ENCODE peak calls at places on chromosomes 6 and 20, in seven cellular contexts. M is AG09319, Q is pancreas, W is endodermal cell, O is mesothelial cell of epicardium, E is endothelial cell of umbilical vein, Z is fibroblast of mammary gland. K is an unnamed sample.

GRCh38 chr20:17871181-17871580 is 97.4 kb downstream of the SNX5 start:
- DNase-seq in M (no peak), Q (no peak), W (no peak), O (no peak), E (no peak), Z (no peak), K (no peak)

GRCh38 chr6:91453479-91453878 is 866.6 kb upstream of the MAP3K7 start:
- DNase-seq in M (no peak), Q (no peak), W (no peak), O (no peak), E (no peak), Z (no peak), K (no peak)

GRCh38 chr6:90131614-90132423 is 164.8 kb downstream of the BACH2 start:
- DNase-seq in M (peak; percentile 59), Q (no peak), W (no peak), O (no peak), E (no peak), Z (peak; percentile 94), K (peak; percentile 83)

GRCh38 chr6:69105288-69105687 is 470.2 kb downstream of the ADGRB3 start:
- DNase-seq in M (no peak), Q (no peak), W (peak; percentile 63), O (no peak), E (no peak), Z (no peak), K (no peak)

GRCh38 chr20:47380481-47380880 is 24.0 kb upstream of the ZMYND8 start:
- DNase-seq in M (no peak), Q (no peak), W (no peak), O (no peak), E (no peak), Z (peak; percentile 48), K (no peak)

GRCh38 chr20:14069796-14070195 is 74.5 kb downstream of the MACROD2 start:
- DNase-seq in M (no peak), Q (no peak), W (no peak), O (no peak), E (no peak), Z (peak; percentile 81), K (no peak)

GRCh38 chr6:154106251-154106650 is 67.2 kb downstream of the OPRM1 start:
- DNase-seq in M (no peak), Q (no peak), W (no peak), O (no peak), E (no peak), Z (no peak), K (no peak)

GRCh38 chr20:31682927-31683326 is 39.7 kb downstream of the BCL2L1 start:
- DNase-seq in M (no peak), Q (no peak), W (no peak), O (no peak), E (peak; percentile 31), Z (no peak), K (no peak)

GRCh38 chr6:3573670-3574069 is 116.8 kb upstream of the SLC22A23 start:
- DNase-seq in M (no peak), Q (no peak), W (no peak), O (no peak), E (no peak), Z (no peak), K (no peak)

GRCh38 chr6:155224031-155224451 is 39.8 kb upstream of the CLDN20 start:
- DNase-seq in M (no peak), Q (no peak), W (no peak), O (no peak), E (peak; percentile 90), Z (peak; percentile 88), K (peak; percentile 77)

GRCh38 chr6:131657630-131658111 is 20.6 kb downstream of the ENPP3 start:
- DNase-seq in M (peak; percentile 30), Q (no peak), W (no peak), O (no peak), E (no peak), Z (peak; percentile 75), K (peak; percentile 35)

GRCh38 chr6:151690303-151690702 is 117.2 kb upstream of the ESR1 start:
- DNase-seq in M (no peak), Q (no peak), W (no peak), O (no peak), E (no peak), Z (peak; percentile 57), K (peak; percentile 77)

GRCh38 chr20:64142546-64142945 is 21.7 kb upstream of the MYT1 start:
- DNase-seq in M (no peak), Q (no peak), W (no peak), O (no peak), E (peak; percentile 9), Z (no peak), K (no peak)

GRCh38 chr20:58598271-58599015 is 52.6 kb upstream of the STX16 start:
- DNase-seq in M (peak; percentile 20), Q (no peak), W (no peak), O (no peak), E (no peak), Z (peak; percentile 69), K (peak; percentile 59)

GRCh38 chr6:105603779-105604592 is 201.1 kb upstream of the PREP start:
- DNase-seq in M (no peak), Q (no peak), W (no peak), O (no peak), E (no peak), Z (peak; percentile 88), K (peak; percentile 76)

GRCh38 chr6:124869412-124869811 is 92.8 kb upstream of the RNF217 start:
- DNase-seq in M (no peak), Q (no peak), W (no peak), O (no peak), E (no peak), Z (peak; percentile 7), K (peak; percentile 68)

GRCh38 chr6:124868476-124868875 is 93.8 kb upstream of the RNF217 start:
- DNase-seq in M (no peak), Q (no peak), W (no peak), O (no peak), E (no peak), Z (no peak), K (peak; percentile 27)

GRCh38 chr6:124873066-124873410 is 89.2 kb upstream of the RNF217 start:
- DNase-seq in M (no peak), Q (no peak), W (no peak), O (no peak), E (no peak), Z (no peak), K (no peak)

GRCh38 chr6:124872361-124873065 is 89.7 kb upstream of the RNF217 start:
- DNase-seq in M (no peak), Q (no peak), W (no peak), O (no peak), E (no peak), Z (no peak), K (no peak)

DNA sequence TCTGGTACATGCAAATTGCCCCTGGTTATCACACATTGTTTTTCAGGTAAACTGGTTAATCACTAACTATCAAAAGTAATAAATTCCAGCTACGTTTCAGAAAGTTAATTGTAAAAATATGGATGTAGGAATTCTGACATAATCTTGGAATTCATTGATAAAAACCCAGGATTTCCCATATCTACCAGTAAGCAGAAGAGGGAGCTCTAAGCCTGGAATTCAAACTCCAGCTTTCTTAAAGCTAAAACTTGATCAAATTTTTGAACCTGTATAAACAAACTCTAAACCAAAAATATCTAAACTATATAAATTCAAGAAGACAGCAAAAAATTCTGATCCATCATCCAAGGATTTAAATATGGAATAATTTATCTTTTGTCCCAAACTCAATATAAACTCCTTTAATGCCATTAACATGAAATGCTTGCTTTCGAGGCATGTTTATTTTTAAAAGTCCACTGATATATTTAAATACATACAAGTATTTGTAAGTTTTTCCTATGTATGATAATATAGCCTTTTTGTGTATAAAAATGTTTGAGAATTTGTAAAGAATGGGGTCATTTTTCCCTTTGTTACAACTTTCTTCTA is 91.5 kb upstream of the RNF217 start:
- DNase-seq in M (no peak), Q (no peak), W (no peak), O (no peak), E (peak; percentile 46), Z (peak; percentile 62), K (peak; percentile 78)
- TF ChIP-seq CTCF in M (peak; percentile 79), Q (peak; percentile 25), W (peak; percentile 92), O (peak; percentile 47), E (peak; percentile 31), Z (peak; percentile 79), K (peak; percentile 70)

GRCh38 chr6:136890194-136890558 is 31.9 kb upstream of the SLC35D3 start:
- DNase-seq in M (no peak), Q (no peak), W (no peak), O (no peak), E (no peak), Z (no peak), K (no peak)
- TF ChIP-seq CTCF in M (no peak), Q (no peak), W (no peak), O (no peak), E (no peak), Z (no peak), K (no peak)

GRCh38 chr6:100135977-100136376 is 142.0 kb upstream of the MCHR2 start:
- DNase-seq in M (no peak), Q (no peak), W (no peak), O (no peak), E (no peak), Z (no peak), K (no peak)

GRCh38 chr6:100134703-100135102 is 140.7 kb upstream of the MCHR2 start:
- DNase-seq in M (no peak), Q (no peak), W (no peak), O (no peak), E (peak; percentile 9), Z (peak; percentile 54), K (peak; percentile 32)

GRCh38 chr6:100136590-100136989 is 142.6 kb upstream of the MCHR2 start:
- DNase-seq in M (no peak), Q (no peak), W (no peak), O (no peak), E (no peak), Z (no peak), K (no peak)

GRCh38 chr6:100132005-100132404 is 138.0 kb upstream of the MCHR2 start:
- DNase-seq in M (no peak), Q (no peak), W (no peak), O (no peak), E (no peak), Z (no peak), K (no peak)

DNA sequence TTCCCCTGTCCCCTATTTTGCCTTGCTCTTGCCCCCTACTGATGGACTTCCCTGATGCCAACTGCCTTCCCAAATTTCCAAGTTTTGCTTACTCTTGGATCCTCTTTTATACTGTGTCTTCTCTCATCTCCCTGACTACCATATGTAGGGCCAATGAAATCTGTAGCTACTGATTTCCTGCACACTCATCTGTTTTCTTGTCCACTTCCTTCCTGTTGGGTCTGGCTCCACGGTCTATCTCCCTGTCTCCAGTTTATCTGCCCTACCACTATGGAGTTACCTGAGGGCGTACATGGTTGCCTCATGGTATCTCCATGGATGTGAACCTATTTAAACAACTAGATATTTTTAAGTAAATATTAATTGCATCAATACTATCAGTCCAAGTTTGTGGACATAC is 140.3 kb upstream of the MCHR2 start:
- DNase-seq in M (no peak), Q (no peak), W (no peak), O (no peak), E (peak; percentile 6), Z (no peak), K (no peak)
- TF ChIP-seq CTCF in M (no peak), Q (no peak), W (no peak), O (no peak), E (no peak), Z (no peak), K (no peak)

DNA sequence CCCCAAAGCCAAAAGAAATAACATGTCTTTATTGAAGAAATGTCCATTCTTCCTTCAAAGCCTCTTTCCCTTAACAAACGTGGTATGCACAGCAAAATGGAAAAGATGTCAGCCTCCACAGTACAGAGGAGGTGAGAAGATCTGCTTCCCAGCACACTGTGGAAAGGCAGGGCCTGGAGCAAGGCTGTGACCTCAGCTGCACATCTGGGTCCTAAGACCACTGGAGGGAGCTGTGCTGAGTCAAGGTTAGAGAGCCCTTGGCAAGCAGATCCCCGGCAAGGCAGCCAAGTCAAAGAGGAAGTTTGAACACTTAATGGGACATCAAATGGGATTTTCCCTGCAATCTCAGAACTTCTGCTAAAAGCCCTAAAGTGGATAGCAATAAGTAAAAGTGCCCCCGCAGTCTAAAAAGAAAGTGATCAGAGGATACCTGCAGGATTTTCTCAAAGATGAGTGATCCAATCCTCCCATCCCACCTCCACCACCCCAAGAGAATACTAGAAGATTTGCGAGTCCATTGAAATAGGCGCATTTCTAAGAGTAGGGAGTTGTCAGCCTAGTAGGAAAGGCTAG is 39.4 kb downstream of the UNC5CL start:
- DNase-seq in M (no peak), Q (peak; percentile 67), W (peak; percentile 91), O (no peak), E (peak; percentile 44), Z (peak; percentile 74), K (peak; percentile 66)
- TF ChIP-seq CTCF in M (peak; percentile 38), Q (no peak), W (peak; percentile 86), O (no peak), E (peak; percentile 34), Z (peak; percentile 53), K (peak; percentile 56)

K was measured in fibroblast of the aortic adventitia.